ENCODE peak calls at places on chromosome 21, in six cellular contexts. O is endothelial cell of umbilical vein, W is astrocyte, K is IMR-90, Q is mesenchymal stem cell, I is neural progenitor cell. X is an unnamed sample.

GRCh38 chr21:33712022-33712803 is 69.9 kb downstream of the ITSN1 start:
- DNase-seq in O (peak; percentile 43), Q (no peak), K (no peak), W (no peak), I (no peak), X (no peak)

GRCh38 chr21:44703731-44704635 is 7.0 kb downstream of the KRTAP10-12 start:
- DNase-seq in K (no peak), W (no peak), Q (no peak), O (no peak), I (no peak), X (peak; percentile 51)

GRCh38 chr21:39022901-39023693 is 160.2 kb downstream of the PSMG1 start:
- DNase-seq in I (no peak), W (peak; percentile 66), K (peak; percentile 28), O (no peak), Q (peak; percentile 19), X (peak; percentile 97)

GRCh38 chr21:29633766-29634165 is 306.0 kb downstream of the GRIK1 start:
- DNase-seq in K (no peak), W (no peak), I (no peak), Q (no peak), O (no peak), X (no peak)

GRCh38 chr21:27359141-27359540 is 392.3 kb upstream of the ADAMTS5 start:
- DNase-seq in I (no peak), K (peak; percentile 42), W (peak; percentile 5), O (no peak), Q (peak; percentile 60), X (no peak)

GRCh38 chr21:32141009-32141357 is 137.9 kb downstream of the MIS18A start:
- DNase-seq in O (no peak), I (no peak), Q (no peak), K (no peak), W (no peak), X (no peak)

GRCh38 chr21:44892536-44893277 is 19.2 kb upstream of the PTTG1IP start:
- DNase-seq in I (peak; percentile 77), W (no peak), K (peak; percentile 19), O (peak; percentile 54), Q (no peak), X (peak; percentile 82)

GRCh38 chr21:28215214-28215954 is 777.3 kb downstream of the LTN1 start:
- DNase-seq in O (no peak), K (peak; percentile 69), W (peak; percentile 44), I (no peak), Q (peak; percentile 35), X (no peak)

GRCh38 chr21:44949161-44950015 is 9.6 kb downstream of the SLX9 start:
- DNase-seq in W (peak; percentile 26), O (peak; percentile 54), K (peak; percentile 76), I (peak; percentile 90), Q (peak; percentile 72), X (peak; percentile 94)

GRCh38 chr21:40146201-40146890 is 279.1 kb downstream of the PCP4 start:
- DNase-seq in O (no peak), Q (no peak), I (no peak), W (no peak), K (no peak), X (no peak)

GRCh38 chr21:32727478-32727727 is 410 bp downstream of the SYNJ1 start:
- DNase-seq in Q (no peak), K (no peak), W (no peak), O (no peak), I (no peak), X (peak; percentile 80)

GRCh38 chr21:32001390-32001789 is 128.6 kb downstream of the HUNK start:
- DNase-seq in I (no peak), Q (no peak), O (no peak), K (no peak), W (no peak), X (no peak)

GRCh38 chr21:44899768-44900558 is 20.7 kb downstream of the ITGB2 start:
- DNase-seq in I (no peak), K (no peak), W (no peak), Q (no peak), O (no peak), X (peak; percentile 73)

GRCh38 chr21:19029816-19030215 is 626.2 kb upstream of the TMPRSS15 start:
- DNase-seq in K (no peak), W (no peak), I (no peak), O (no peak), Q (no peak), X (no peak)

GRCh38 chr21:14236180-14236579 is 20.2 kb downstream of the RBM11 start:
- DNase-seq in K (no peak), W (no peak), Q (no peak), I (no peak), O (no peak), X (no peak)

GRCh38 chr21:25563399-25564116 is 43.7 kb downstream of the MRPL39 start:
- DNase-seq in W (peak; percentile 57), Q (peak; percentile 16), K (no peak), I (no peak), O (peak; percentile 49), X (no peak)

GRCh38 chr21:38534591-38534990 is 36.3 kb upstream of the ERG start:
- DNase-seq in K (no peak), Q (no peak), I (no peak), O (no peak), W (no peak), X (no peak)

GRCh38 chr21:19328954-19329353 is 925.4 kb upstream of the TMPRSS15 start:
- DNase-seq in Q (no peak), I (no peak), O (no peak), K (no peak), W (no peak), X (no peak)

GRCh38 chr21:39121600-39122355 is 61.5 kb downstream of the PSMG1 start:
- DNase-seq in O (no peak), I (no peak), Q (no peak), K (no peak), W (peak; percentile 49), X (no peak)

GRCh38 chr21:25708467-25709065 is 26.1 kb downstream of the ATP5PF start:
- DNase-seq in Q (peak; percentile 52), K (peak; percentile 56), I (peak; percentile 51), O (peak; percentile 56), W (peak; percentile 4), X (no peak)

GRCh38 chr21:33080376-33080775 is 10.4 kb downstream of the OLIG1 start:
- DNase-seq in O (no peak), W (no peak), I (no peak), Q (no peak), K (no peak), X (no peak)

GRCh38 chr21:44957047-44957831 is 17.4 kb downstream of the SLX9 start:
- DNase-seq in O (no peak), I (no peak), K (no peak), W (no peak), Q (no peak), X (peak; percentile 70)

GRCh38 chr21:41490330-41490729 is 17.6 kb downstream of the TMPRSS2 start:
- DNase-seq in Q (no peak), W (no peak), K (no peak), I (no peak), O (no peak), X (no peak)

GRCh38 chr21:41494242-41494641 is 13.7 kb downstream of the TMPRSS2 start:
- DNase-seq in K (no peak), Q (no peak), I (no peak), O (no peak), W (no peak), X (no peak)

GRCh38 chr21:41488080-41488479 is 19.9 kb downstream of the TMPRSS2 start:
- DNase-seq in I (no peak), O (no peak), Q (no peak), K (no peak), W (no peak), X (no peak)

GRCh38 chr21:41489329-41489728 is 18.6 kb downstream of the TMPRSS2 start:
- DNase-seq in O (no peak), Q (no peak), I (no peak), W (no peak), K (no peak), X (no peak)

GRCh38 chr21:41491412-41491811 is 16.5 kb downstream of the TMPRSS2 start:
- DNase-seq in Q (no peak), W (no peak), I (no peak), O (no peak), K (no peak), X (no peak)
- H3K9ac ChIP-seq in Q (no peak overlapping the region), W (no peak overlapping the region), I (no peak overlapping the region), O (no peak overlapping the region), K (no peak overlapping the region), X (no peak overlapping the region)

DNA sequence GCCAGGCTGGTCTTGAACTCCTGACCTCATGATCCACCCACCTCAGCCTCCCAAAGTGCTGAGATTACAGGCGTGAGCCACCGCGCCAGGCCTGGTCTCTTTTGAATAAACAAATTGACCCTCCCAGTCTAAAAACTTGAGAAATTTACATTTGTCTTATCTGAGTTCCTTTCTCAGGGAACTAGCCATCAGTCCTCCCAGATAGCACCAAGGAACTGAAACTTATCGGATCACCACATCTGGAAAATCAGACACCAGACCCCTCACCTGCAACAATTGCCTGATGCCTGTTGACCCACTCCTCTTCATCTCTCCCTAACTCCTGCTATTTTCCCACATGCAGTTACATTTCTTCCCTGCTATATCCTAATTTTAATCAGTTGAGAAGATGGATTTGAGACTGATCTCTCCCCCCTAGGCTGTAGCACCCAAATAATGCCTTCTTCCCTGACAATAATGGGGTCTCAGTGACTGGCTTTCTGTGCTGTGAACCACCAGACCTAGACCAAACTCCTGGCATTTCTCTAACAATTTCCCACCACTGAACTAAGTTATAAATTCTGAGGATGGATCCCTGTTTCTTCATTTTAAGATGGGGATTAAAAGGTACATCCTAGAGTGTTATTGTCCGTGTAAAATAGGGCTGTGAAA is 951 bp upstream of the CBR1 start:
- DNase-seq in I (no peak), W (no peak), O (no peak), Q (no peak), K (no peak), X (no peak)
- H3K9ac ChIP-seq in I (no peak overlapping the region), W (no peak overlapping the region), O (no peak overlapping the region), Q (peak overlapping the region; percentile 90), K (no peak overlapping the region), X (no peak overlapping the region)

GRCh38 chr21:43645414-43645891 is 13.8 kb downstream of the HSF2BP start:
- DNase-seq in I (peak; percentile 66), O (peak; percentile 84), W (peak; percentile 71), Q (peak; percentile 92), K (peak; percentile 82), X (no peak)
- H3K9ac ChIP-seq in I (no peak overlapping the region), O (peak overlapping the region; percentile 17), W (peak overlapping the region; percentile 22), Q (peak overlapping the region; percentile 83), K (peak overlapping the region; percentile 33), X (no peak overlapping the region)

GRCh38 chr21:37454869-37455503 is 88.4 kb downstream of the DYRK1A start:
- DNase-seq in O (no peak), I (no peak), K (no peak), Q (no peak), W (no peak), X (no peak)

GRCh38 chr21:37453350-37453749 is 86.8 kb downstream of the DYRK1A start:
- DNase-seq in I (no peak), Q (no peak), W (no peak), K (no peak), O (no peak), X (no peak)

GRCh38 chr21:37452222-37452621 is 85.6 kb downstream of the DYRK1A start:
- DNase-seq in I (no peak), Q (peak; percentile 97), O (peak; percentile 35), W (peak; percentile 92), K (peak; percentile 94), X (no peak)

GRCh38 chr21:37458669-37459276 is 92.2 kb downstream of the DYRK1A start:
- DNase-seq in O (no peak), K (no peak), Q (no peak), I (no peak), W (no peak), X (no peak)

DNA sequence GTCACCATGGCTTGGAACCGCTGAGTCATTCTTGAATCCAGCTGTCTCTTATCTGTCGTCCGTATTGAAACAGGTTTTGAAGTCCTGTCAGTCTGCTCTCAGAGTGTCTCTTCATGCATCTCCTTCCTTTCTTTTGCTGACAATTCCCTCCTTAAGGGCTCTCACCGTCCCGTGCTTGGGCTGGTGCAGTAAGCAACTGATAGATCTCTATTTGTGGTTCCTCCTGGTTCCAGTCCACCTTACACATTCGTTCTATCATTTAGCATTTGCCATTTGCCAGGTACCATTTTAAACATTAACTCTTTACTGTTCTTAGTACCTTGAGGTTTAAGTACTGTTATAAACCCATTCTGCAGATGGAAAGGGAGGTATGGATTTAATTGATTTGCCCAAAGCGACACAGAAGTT is 88.9 kb downstream of the DYRK1A start:
- DNase-seq in W (no peak), O (peak; percentile 28), I (no peak), K (peak; percentile 24), Q (peak; percentile 55), X (no peak)
- H3K9ac ChIP-seq in W (no peak overlapping the region), O (no peak overlapping the region), I (no peak overlapping the region), K (no peak overlapping the region), Q (peak overlapping the region; percentile 22), X (no peak overlapping the region)